ENCODE peak calls at places on chromosome 1, in six cellular contexts. One of them, this sample, is unnamed.
A peak's percentile ranks its signal among the peaks of the same experiment; 100 is the strongest.

GRCh38 chr1:151862604-151863003 is 9.1 kb upstream of the THEM5 start:
- DNase-seq in upper lobe of right lung: no peak
- DNase-seq in heart left ventricle: no peak
- DNase-seq in neural progenitor cell: no peak
- DNase-seq in PC-9: no peak
- DNase-seq in tibial artery: no peak
- DNase-seq in this sample: no peak

GRCh38 chr1:42171679-42172266 is 7.2 kb upstream of the GUCA2A start:
- DNase-seq in PC-9: no peak
- DNase-seq in upper lobe of right lung: peak; percentile 35
- DNase-seq in neural progenitor cell: no peak
- DNase-seq in heart left ventricle: no peak
- DNase-seq in tibial artery: no peak
- DNase-seq in this sample: no peak

GRCh38 chr1:55464550-55464949 is 249.4 kb upstream of the USP24 start:
- DNase-seq in neural progenitor cell: no peak
- DNase-seq in PC-9: no peak
- DNase-seq in tibial artery: no peak
- DNase-seq in upper lobe of right lung: no peak
- DNase-seq in heart left ventricle: no peak
- DNase-seq in this sample: no peak

GRCh38 chr1:178566187-178566586 is 53.3 kb downstream of the TEX35 start:
- DNase-seq in neural progenitor cell: no peak
- DNase-seq in PC-9: no peak
- DNase-seq in upper lobe of right lung: no peak
- DNase-seq in tibial artery: no peak
- DNase-seq in heart left ventricle: no peak
- DNase-seq in this sample: no peak

GRCh38 chr1:198361373-198361772 is 179.1 kb downstream of the ATP6V1G3 start:
- DNase-seq in neural progenitor cell: no peak
- DNase-seq in PC-9: no peak
- DNase-seq in tibial artery: no peak
- DNase-seq in upper lobe of right lung: no peak
- DNase-seq in heart left ventricle: no peak
- DNase-seq in this sample: no peak

GRCh38 chr1:187763976-187764375 is 935.2 kb downstream of the PLA2G4A start:
- DNase-seq in neural progenitor cell: no peak
- DNase-seq in heart left ventricle: no peak
- DNase-seq in PC-9: no peak
- DNase-seq in tibial artery: no peak
- DNase-seq in upper lobe of right lung: no peak
- DNase-seq in this sample: no peak

GRCh38 chr1:230730979-230731378 is 16.2 kb upstream of the CAPN9 start:
- DNase-seq in PC-9: no peak
- DNase-seq in tibial artery: no peak
- DNase-seq in upper lobe of right lung: no peak
- DNase-seq in neural progenitor cell: no peak
- DNase-seq in heart left ventricle: no peak
- DNase-seq in this sample: no peak

GRCh38 chr1:156394835-156395461 is 25.9 kb downstream of the RHBG start:
- DNase-seq in heart left ventricle: no peak
- DNase-seq in upper lobe of right lung: no peak
- DNase-seq in tibial artery: no peak
- DNase-seq in neural progenitor cell: no peak
- DNase-seq in PC-9: no peak
- DNase-seq in this sample: no peak

GRCh38 chr1:119298687-119299086 is 69.9 kb upstream of the HAO2 start:
- DNase-seq in PC-9: peak; percentile 8
- DNase-seq in upper lobe of right lung: no peak
- DNase-seq in heart left ventricle: no peak
- DNase-seq in neural progenitor cell: no peak
- DNase-seq in tibial artery: no peak
- DNase-seq in this sample: no peak

GRCh38 chr1:159132271-159132881 is 39.0 kb upstream of the CADM3 start:
- DNase-seq in neural progenitor cell: peak; percentile 73
- DNase-seq in PC-9: peak; percentile 53
- DNase-seq in upper lobe of right lung: peak; percentile 78
- DNase-seq in heart left ventricle: peak; percentile 38
- DNase-seq in tibial artery: no peak
- DNase-seq in this sample: peak; percentile 24

GRCh38 chr1:232542633-232543032 is 87.3 kb downstream of the SIPA1L2 start:
- DNase-seq in PC-9: no peak
- DNase-seq in neural progenitor cell: peak; percentile 25
- DNase-seq in upper lobe of right lung: no peak
- DNase-seq in tibial artery: no peak
- DNase-seq in heart left ventricle: no peak
- DNase-seq in this sample: no peak

GRCh38 chr1:182723195-182723594 is 38.8 kb upstream of the RGS8 start:
- DNase-seq in upper lobe of right lung: no peak
- DNase-seq in heart left ventricle: peak; percentile 77
- DNase-seq in PC-9: no peak
- DNase-seq in neural progenitor cell: no peak
- DNase-seq in tibial artery: peak; percentile 70
- DNase-seq in this sample: no peak

GRCh38 chr1:8314346-8315280 is 3.3 kb upstream of the SLC45A1 start:
- DNase-seq in upper lobe of right lung: peak; percentile 84
- DNase-seq in tibial artery: peak; percentile 86
- DNase-seq in PC-9: peak; percentile 82
- DNase-seq in neural progenitor cell: peak; percentile 90
- DNase-seq in heart left ventricle: peak; percentile 69
- DNase-seq in this sample: peak; percentile 88

GRCh38 chr1:240254778-240255291 is 163.2 kb downstream of the FMN2 start:
- DNase-seq in neural progenitor cell: peak; percentile 7
- DNase-seq in upper lobe of right lung: no peak
- DNase-seq in tibial artery: no peak
- DNase-seq in PC-9: no peak
- DNase-seq in heart left ventricle: no peak
- DNase-seq in this sample: peak; percentile 8

GRCh38 chr1:229848762-229849677 is 218.0 kb upstream of the GALNT2 start:
- DNase-seq in PC-9: peak; percentile 8
- DNase-seq in heart left ventricle: no peak
- DNase-seq in neural progenitor cell: peak; percentile 57
- DNase-seq in upper lobe of right lung: no peak
- DNase-seq in tibial artery: no peak
- DNase-seq in this sample: no peak

GRCh38 chr1:113488576-113489177 is 98.4 kb downstream of the MAGI3 start:
- DNase-seq in neural progenitor cell: peak; percentile 24
- DNase-seq in PC-9: no peak
- DNase-seq in upper lobe of right lung: no peak
- DNase-seq in tibial artery: no peak
- DNase-seq in heart left ventricle: no peak
- DNase-seq in this sample: no peak
- TF ChIP-seq CTCF in neural progenitor cell: peak; percentile 37
- TF ChIP-seq CTCF in PC-9: no peak
- TF ChIP-seq CTCF in upper lobe of right lung: no peak
- TF ChIP-seq CTCF in tibial artery: no peak
- TF ChIP-seq CTCF in heart left ventricle: no peak
- TF ChIP-seq CTCF in this sample: no peak

GRCh38 chr1:147924813-147925212 is 3.4 kb upstream of the GPR89B start:
- DNase-seq in PC-9: no peak
- DNase-seq in heart left ventricle: no peak
- DNase-seq in tibial artery: no peak
- DNase-seq in neural progenitor cell: no peak
- DNase-seq in upper lobe of right lung: no peak
- DNase-seq in this sample: no peak
- H3K4me1 ChIP-seq in PC-9: peaks cover 5% of the 10 kb centered on the region
- H3K4me1 ChIP-seq in heart left ventricle: peaks cover 4% of the 10 kb centered on the region
- H3K4me1 ChIP-seq in tibial artery: peaks cover 5% of the 10 kb centered on the region
- H3K4me1 ChIP-seq in neural progenitor cell: peaks cover 6% of the 10 kb centered on the region
- H3K4me1 ChIP-seq in upper lobe of right lung: peaks cover 6% of the 10 kb centered on the region
- H3K4me1 ChIP-seq in this sample: no peaks in the 10 kb centered on the region

GRCh38 chr1:246516126-246516525 is 9.0 kb upstream of the SMYD3 start:
- DNase-seq in heart left ventricle: no peak
- DNase-seq in neural progenitor cell: no peak
- DNase-seq in upper lobe of right lung: no peak
- DNase-seq in PC-9: no peak
- DNase-seq in tibial artery: no peak
- DNase-seq in this sample: no peak
- H3K9me3 ChIP-seq in heart left ventricle: peaks cover 41% of the 10 kb centered on the region
- H3K9me3 ChIP-seq in neural progenitor cell: no peaks in the 10 kb centered on the region
- H3K9me3 ChIP-seq in upper lobe of right lung: peaks cover 12% of the 10 kb centered on the region
- H3K9me3 ChIP-seq in PC-9: peaks cover 9% of the 10 kb centered on the region
- H3K9me3 ChIP-seq in tibial artery: peaks cover 38% of the 10 kb centered on the region
- H3K9me3 ChIP-seq in this sample: no peaks in the 10 kb centered on the region

GRCh38 chr1:37596182-37596667 is 488 bp upstream of the GNL2 start:
- DNase-seq in neural progenitor cell: no peak
- DNase-seq in PC-9: no peak
- DNase-seq in heart left ventricle: no peak
- DNase-seq in tibial artery: no peak
- DNase-seq in upper lobe of right lung: no peak
- DNase-seq in this sample: no peak
- TF ChIP-seq CTCF in neural progenitor cell: no peak
- TF ChIP-seq CTCF in PC-9: no peak
- TF ChIP-seq CTCF in heart left ventricle: no peak
- TF ChIP-seq CTCF in tibial artery: no peak
- TF ChIP-seq CTCF in upper lobe of right lung: no peak
- TF ChIP-seq CTCF in this sample: no peak

GRCh38 chr1:201736707-201737320 is 92.1 kb upstream of the IPO9 start:
- DNase-seq in tibial artery: no peak
- DNase-seq in upper lobe of right lung: no peak
- DNase-seq in neural progenitor cell: no peak
- DNase-seq in PC-9: no peak
- DNase-seq in heart left ventricle: no peak
- DNase-seq in this sample: no peak

GRCh38 chr1:201740086-201740541 is 88.8 kb upstream of the IPO9 start:
- DNase-seq in heart left ventricle: no peak
- DNase-seq in neural progenitor cell: peak; percentile 52
- DNase-seq in PC-9: no peak
- DNase-seq in upper lobe of right lung: no peak
- DNase-seq in tibial artery: no peak
- DNase-seq in this sample: peak; percentile 16

GRCh38 chr1:201739492-201740085 is 89.4 kb upstream of the IPO9 start:
- DNase-seq in tibial artery: peak; percentile 79
- DNase-seq in PC-9: peak; percentile 79
- DNase-seq in upper lobe of right lung: peak; percentile 76
- DNase-seq in neural progenitor cell: peak; percentile 82
- DNase-seq in heart left ventricle: peak; percentile 81
- DNase-seq in this sample: peak; percentile 67

GRCh38 chr1:201739054-201739453 is 89.9 kb upstream of the IPO9 start:
- DNase-seq in tibial artery: no peak
- DNase-seq in upper lobe of right lung: no peak
- DNase-seq in neural progenitor cell: no peak
- DNase-seq in PC-9: no peak
- DNase-seq in heart left ventricle: peak; percentile 75
- DNase-seq in this sample: no peak

GRCh38 chr1:201737350-201738060 is 91.5 kb upstream of the IPO9 start:
- DNase-seq in heart left ventricle: peak; percentile 89
- DNase-seq in neural progenitor cell: peak; percentile 90
- DNase-seq in upper lobe of right lung: no peak
- DNase-seq in PC-9: no peak
- DNase-seq in tibial artery: no peak
- DNase-seq in this sample: no peak
- H3K4me1 ChIP-seq in heart left ventricle: peaks cover 60% of the 10 kb centered on the region
- H3K4me1 ChIP-seq in neural progenitor cell: peaks cover 67% of the 10 kb centered on the region
- H3K4me1 ChIP-seq in upper lobe of right lung: peaks cover 24% of the 10 kb centered on the region
- H3K4me1 ChIP-seq in PC-9: peaks cover 19% of the 10 kb centered on the region
- H3K4me1 ChIP-seq in tibial artery: peaks cover 48% of the 10 kb centered on the region
- H3K4me1 ChIP-seq in this sample: peaks cover 9% of the 10 kb centered on the region

GRCh38 chr1:4017636-4018365 is 117.7 kb upstream of the C1orf174 start:
- DNase-seq in heart left ventricle: no peak
- DNase-seq in PC-9: no peak
- DNase-seq in tibial artery: no peak
- DNase-seq in upper lobe of right lung: no peak
- DNase-seq in neural progenitor cell: no peak
- DNase-seq in this sample: no peak
- H3K9me3 ChIP-seq in heart left ventricle: no peaks in the 10 kb centered on the region
- H3K9me3 ChIP-seq in PC-9: no peaks in the 10 kb centered on the region
- H3K9me3 ChIP-seq in tibial artery: no peaks in the 10 kb centered on the region
- H3K9me3 ChIP-seq in upper lobe of right lung: no peaks in the 10 kb centered on the region
- H3K9me3 ChIP-seq in neural progenitor cell: no peaks in the 10 kb centered on the region
- H3K9me3 ChIP-seq in this sample: no peaks in the 10 kb centered on the region

This sample was measured in thyroid gland.